ENCODE peak calls at places on chromosomes 13 and 19, in ten cellular contexts. I is dorsolateral prefrontal cortex, W is ascending aorta, A is endothelial cell of umbilical vein, P is cardiac fibroblast, R is A673, T is fibroblast of villous mesenchyme, G is tibial nerve, Y is PC-3, D is epithelial cell of esophagus. E is an unnamed sample.

GRCh38 chr13:44244288-44244687 is 129.3 kb upstream of the SERP2 start:
- DNase-seq in I (peak), W (no peak), A (no peak), P (peak), R (no peak), T (peak), G (no peak), Y (peak), D (peak), E (peak)

GRCh38 chr19:53521373-53522202 is 16.4 kb upstream of the ZNF331 start:
- DNase-seq in I (no peak), W (no peak), A (no peak), P (no peak), R (no peak), T (no peak), G (no peak), Y (peak), D (no peak), E (no peak)

GRCh38 chr13:112840472-112841302 is 128.3 kb upstream of the MCF2L start:
- DNase-seq in I (peak), W (no peak), A (no peak), P (no peak), R (no peak), T (no peak), G (no peak), Y (no peak), D (no peak), E (no peak)

GRCh38 chr19:29505034-29505824 is 20.6 kb upstream of the VSTM2B start:
- DNase-seq in I (peak), W (no peak), A (no peak), P (no peak), R (no peak), T (no peak), G (no peak), Y (no peak), D (no peak), E (no peak)

GRCh38 chr19:45156231-45156630 is 4.6 kb downstream of the NKPD1 start:
- DNase-seq in I (no peak), W (no peak), A (no peak), P (no peak), R (no peak), T (no peak), G (no peak), Y (no peak), D (no peak), E (no peak)

GRCh38 chr19:2719910-2720776 is 1.0 kb downstream of the DIRAS1 start:
- DNase-seq in I (peak), W (no peak), A (no peak), P (peak), R (peak), T (no peak), G (no peak), Y (no peak), D (no peak), E (no peak)

GRCh38 chr13:45512148-45512498 is 47.4 kb downstream of the COG3 start:
- DNase-seq in I (no peak), W (no peak), A (peak), P (no peak), R (no peak), T (no peak), G (no peak), Y (peak), D (peak), E (peak)

GRCh38 chr13:56189439-56189838 is 951.3 kb upstream of the PRR20A start:
- DNase-seq in I (no peak), W (no peak), A (no peak), P (no peak), R (no peak), T (no peak), G (no peak), Y (no peak), D (no peak), E (no peak)

GRCh38 chr13:22427783-22428182 is 753.0 kb upstream of the SGCG start:
- DNase-seq in I (no peak), W (no peak), A (no peak), P (no peak), R (no peak), T (no peak), G (no peak), Y (no peak), D (no peak), E (no peak)

GRCh38 chr13:45206340-45206739 is 5.5 kb upstream of the KCTD4 start:
- DNase-seq in I (no peak), W (no peak), A (peak), P (peak), R (no peak), T (peak), G (no peak), Y (peak), D (peak), E (peak)

DNA sequence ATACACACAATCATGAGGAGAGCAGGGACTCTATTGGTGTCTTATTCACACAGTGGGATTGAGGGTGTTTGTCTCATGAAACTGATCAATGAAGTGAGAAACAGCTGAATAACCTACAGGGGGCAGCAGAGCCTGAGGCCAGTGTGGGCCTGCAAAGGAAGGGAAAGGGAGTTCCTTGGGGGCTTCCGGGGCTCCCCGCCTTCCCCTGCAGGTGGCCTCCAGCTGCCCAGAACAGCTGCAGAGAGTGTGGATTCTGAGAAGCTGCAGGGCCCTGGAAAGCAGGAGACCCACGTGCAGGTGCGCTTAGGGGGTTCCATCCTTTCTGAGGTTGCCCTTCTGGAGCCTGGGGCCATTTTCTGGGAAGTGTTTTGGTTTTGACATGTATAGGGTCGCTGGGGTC is 20.1 kb downstream of the ZNF763 start:
- DNase-seq in I (no peak), W (no peak), A (no peak), P (no peak), R (peak), T (no peak), G (no peak), Y (no peak), D (no peak), E (no peak)
- TF ChIP-seq CTCF in I (no peak), W (no peak), A (no peak), P (peak), R (peak), T (peak), G (no peak), Y (peak), D (no peak), E (no peak)

GRCh38 chr13:50220938-50221337 is 205.7 kb downstream of the KCNRG start:
- DNase-seq in I (no peak), W (no peak), A (no peak), P (no peak), R (no peak), T (no peak), G (no peak), Y (no peak), D (no peak), E (no peak)

GRCh38 chr13:50219743-50220142 is 204.5 kb downstream of the KCNRG start:
- DNase-seq in I (no peak), W (no peak), A (no peak), P (no peak), R (no peak), T (no peak), G (no peak), Y (no peak), D (no peak), E (no peak)

GRCh38 chr13:50224534-50224933 is 209.3 kb downstream of the KCNRG start:
- DNase-seq in I (no peak), W (no peak), A (no peak), P (peak), R (no peak), T (peak), G (no peak), Y (peak), D (peak), E (peak)

GRCh38 chr13:50225188-50226155 is 210.2 kb downstream of the KCNRG start:
- DNase-seq in I (no peak), W (no peak), A (no peak), P (no peak), R (no peak), T (no peak), G (no peak), Y (no peak), D (no peak), E (no peak)

GRCh38 chr13:50222569-50223332 is 207.5 kb downstream of the KCNRG start:
- DNase-seq in I (no peak), W (peak), A (no peak), P (peak), R (no peak), T (peak), G (peak), Y (peak), D (peak), E (peak)
- H3K4me3 ChIP-seq in I (peak), W (peak), A (no peak), P (peak), R (no peak), T (peak), G (no peak), Y (peak), D (peak), E (peak)

GRCh38 chr13:110714798-110715394 is 1.4 kb downstream of the ING1 start:
- DNase-seq in I (peak), W (no peak), A (no peak), P (peak), R (peak), T (no peak), G (peak), Y (peak), D (peak), E (peak)
- TF ChIP-seq CTCF in I (no peak), W (no peak), A (no peak), P (no peak), R (no peak), T (no peak), G (no peak), Y (no peak), D (no peak), E (peak)

DNA sequence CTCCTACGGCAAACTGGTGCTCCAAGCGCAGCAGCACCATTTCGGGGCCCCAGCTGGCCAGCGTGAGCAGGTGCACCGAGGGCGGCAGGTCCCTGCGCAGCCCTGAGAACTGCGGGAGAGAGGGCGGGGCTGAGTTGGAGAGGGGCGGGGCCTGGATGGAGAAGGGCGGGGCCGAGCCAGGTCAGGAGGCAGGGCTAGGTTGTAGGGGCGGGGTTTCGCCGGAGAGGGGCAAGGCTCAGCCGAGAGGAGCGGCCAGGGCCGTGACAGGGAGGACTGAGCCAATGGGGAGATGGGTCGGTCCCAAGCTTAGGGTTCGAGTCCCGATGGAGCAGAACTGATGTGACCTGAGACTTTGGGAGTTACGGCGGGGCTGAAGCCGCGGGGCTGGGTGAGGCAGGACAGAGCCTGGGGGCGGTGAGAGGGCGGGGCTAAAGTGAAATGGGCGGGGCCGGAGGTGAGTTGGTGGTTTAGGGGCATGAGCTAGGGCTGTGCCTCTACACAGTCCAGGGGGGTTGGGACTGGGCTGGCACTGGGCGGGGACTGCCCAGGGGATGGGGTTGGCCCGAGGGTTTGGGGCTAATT is 19.0 kb downstream of the MAN2B1 start:
- DNase-seq in I (no peak), W (no peak), A (peak), P (peak), R (peak), T (peak), G (peak), Y (no peak), D (peak), E (peak)
- H3K4me3 ChIP-seq in I (peak), W (peak), A (no peak), P (peak), R (peak), T (peak), G (peak), Y (no peak), D (peak), E (peak)

DNA sequence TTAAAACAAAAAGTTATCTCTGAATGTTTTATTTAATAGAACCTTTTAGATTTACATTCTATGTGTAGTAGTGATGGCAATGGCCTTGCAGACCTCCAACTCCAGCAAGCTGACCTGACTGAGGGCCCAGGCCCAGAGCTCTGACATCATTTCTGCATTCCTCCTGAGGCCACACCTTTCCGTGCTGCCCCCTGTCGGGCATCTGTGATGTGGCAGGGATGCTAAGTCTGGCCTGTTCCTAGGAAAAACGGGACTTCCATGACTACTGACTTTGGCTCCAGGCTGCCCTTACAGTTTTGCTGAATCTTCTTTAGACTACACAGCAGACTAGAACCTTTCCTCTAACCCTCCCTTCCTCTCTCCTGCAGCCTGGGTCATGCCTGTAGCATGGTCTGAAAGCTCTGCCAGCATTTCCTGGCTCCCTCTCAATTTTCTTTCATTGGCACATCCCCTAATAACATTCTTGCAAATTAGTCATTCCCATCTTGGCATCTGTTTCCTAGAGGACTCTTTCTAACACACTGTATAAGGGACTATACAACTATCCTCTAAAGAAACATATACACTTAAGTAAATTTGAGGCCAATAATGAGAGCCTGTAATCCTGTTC is 249.0 kb downstream of the GPC5 start:
- DNase-seq in I (no peak), W (no peak), A (no peak), P (peak), R (peak), T (no peak), G (no peak), Y (peak), D (peak), E (peak)
- TF ChIP-seq CTCF in I (peak), W (no peak), A (peak), P (peak), R (peak), T (peak), G (no peak), Y (peak), D (peak), E (peak)

E was measured in fibroblast of pulmonary artery.